ENCODE peak calls at places on chromosomes 7 and 10, in seven cellular contexts. F is CD4-positive, CD25-positive, alpha-beta regulatory T cell; C is pancreas; S is AG04450; M is A549; Q is left ventricle myocardium inferior; I is thoracic aorta. Y is an unnamed sample.

GRCh38 chr7:54546081-54546985 is 4.2 kb downstream of the VSTM2A start:
- DNase-seq in I (no peak), M (peak; percentile 47), F (no peak), C (no peak), Q (no peak), S (no peak), Y (no peak)

GRCh38 chr10:6067457-6067856 is 5.3 kb upstream of the IL2RA start:
- DNase-seq in M (no peak), I (no peak), C (no peak), F (peak; percentile 7), S (no peak), Q (no peak), Y (no peak)

GRCh38 chr10:122475581-122475980 is 14.2 kb downstream of the HTRA1 start:
- DNase-seq in Q (no peak), I (no peak), F (no peak), S (no peak), M (no peak), C (no peak), Y (no peak)

GRCh38 chr10:15990523-15991129 is 130.3 kb upstream of the MINDY3 start:
- DNase-seq in Q (no peak), S (no peak), C (no peak), M (no peak), I (no peak), F (no peak), Y (no peak)

GRCh38 chr7:144403649-144404061 is at the start of gene NOBOX:
- DNase-seq in Q (no peak), I (no peak), F (no peak), S (no peak), M (no peak), C (no peak), Y (no peak)

GRCh38 chr7:94514917-94515316 is 5.3 kb downstream of the CASD1 start:
- DNase-seq in C (no peak), Q (no peak), S (no peak), F (no peak), M (no peak), I (no peak), Y (no peak)

GRCh38 chr10:122267849-122268737 is 3.0 kb upstream of the BTBD16 start:
- DNase-seq in Q (peak; percentile 43), M (peak; percentile 76), I (no peak), S (no peak), C (peak; percentile 25), F (peak; percentile 25), Y (peak; percentile 33)

GRCh38 chr10:79299397-79300370 is 47.6 kb upstream of the PPIF start:
- DNase-seq in I (no peak), Q (no peak), F (no peak), M (peak; percentile 43), C (no peak), S (peak; percentile 41), Y (no peak)

GRCh38 chr7:83289396-83289993 is 126.8 kb upstream of the PCLO start:
- DNase-seq in I (no peak), F (no peak), M (no peak), S (no peak), C (no peak), Q (no peak), Y (no peak)

GRCh38 chr10:130547368-130547767 is 411.2 kb downstream of the GLRX3 start:
- DNase-seq in Q (no peak), C (no peak), M (no peak), S (no peak), I (no peak), F (no peak), Y (no peak)

GRCh38 chr10:100775346-100775745 is 30.0 kb downstream of the PAX2 start:
- DNase-seq in S (no peak), Q (no peak), I (no peak), M (no peak), C (no peak), F (no peak), Y (no peak)

GRCh38 chr7:23419160-23419559 is 51.1 kb downstream of the IGF2BP3 start:
- DNase-seq in F (no peak), Q (no peak), I (no peak), M (no peak), C (no peak), S (no peak), Y (no peak)

DNA sequence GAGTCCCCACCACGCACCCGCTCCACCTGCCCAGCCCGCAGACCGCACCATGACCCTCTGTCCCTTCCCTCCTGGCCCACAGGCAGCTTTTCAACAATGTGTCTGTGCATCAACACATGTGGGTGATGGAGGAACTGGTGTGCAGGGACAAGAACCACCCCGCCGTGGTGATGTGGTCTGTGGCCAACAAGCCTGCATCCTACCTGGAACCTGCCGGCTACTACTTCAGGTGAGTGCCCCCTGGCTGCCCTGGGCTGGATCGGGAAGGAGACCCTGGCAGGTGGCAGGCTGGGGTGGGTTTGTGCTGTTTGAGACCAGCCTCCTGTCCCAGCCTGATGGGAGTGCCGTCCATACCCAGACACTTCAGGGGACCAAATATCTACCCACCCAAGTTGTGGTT is 69.6 kb downstream of the ZNF727 start:
- DNase-seq in M (no peak), F (no peak), S (no peak), Q (no peak), I (no peak), C (no peak), Y (no peak)
- H3K9me3 ChIP-seq in M (peaks cover 4% of the 10 kb centered on the region), F (peaks cover 27% of the 10 kb centered on the region), S (peaks cover 64% of the 10 kb centered on the region), Q (peaks cover 18% of the 10 kb centered on the region), I (no peaks in the 10 kb centered on the region), C (no peaks in the 10 kb centered on the region), Y (no peaks in the 10 kb centered on the region)

GRCh38 chr7:80923211-80923612 is 4.4 kb upstream of the SEMA3C start:
- DNase-seq in M (no peak), Q (no peak), I (no peak), F (no peak), S (no peak), C (no peak), Y (no peak)

GRCh38 chr7:80918909-80919721 is at the start of gene SEMA3C:
- DNase-seq in F (peak; percentile 2), C (peak; percentile 79), S (peak; percentile 87), I (peak; percentile 42), Q (peak; percentile 90), M (peak; percentile 70), Y (no peak)

GRCh38 chr7:80922254-80923049 is 3.6 kb upstream of the SEMA3C start:
- DNase-seq in C (peak; percentile 23), I (no peak), Q (no peak), M (no peak), S (no peak), F (no peak), Y (no peak)

GRCh38 chr7:80918406-80918805 is 445 bp downstream of the SEMA3C start:
- DNase-seq in I (no peak), M (no peak), Q (no peak), C (no peak), F (peak; percentile 2), S (no peak), Y (no peak)

DNA sequence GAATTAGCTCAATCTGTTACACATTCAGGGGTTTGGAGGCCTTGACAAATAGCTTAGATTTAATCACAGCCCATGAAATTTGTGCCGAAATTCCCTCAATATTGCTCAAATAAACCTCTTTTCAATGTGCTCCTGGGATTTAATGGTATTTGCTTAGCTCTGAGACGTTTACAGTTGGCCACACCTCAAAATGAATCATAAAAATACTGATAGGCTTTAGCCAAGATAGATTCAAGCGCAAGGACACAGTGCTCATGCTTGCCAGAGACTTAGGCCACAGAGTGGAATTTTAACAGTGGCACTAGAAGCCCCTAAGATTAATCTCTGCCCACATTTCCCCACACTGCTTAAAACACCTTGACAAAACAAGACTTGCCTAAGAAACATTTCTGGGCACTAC is 2.3 kb upstream of the SEMA3C start:
- DNase-seq in S (no peak), F (no peak), C (no peak), I (no peak), Q (no peak), M (no peak), Y (no peak)
- H3K9me3 ChIP-seq in S (no peaks in the 10 kb centered on the region), F (no peaks in the 10 kb centered on the region), C (no peaks in the 10 kb centered on the region), I (no peaks in the 10 kb centered on the region), Q (no peaks in the 10 kb centered on the region), M (peaks cover 9% of the 10 kb centered on the region), Y (no peaks in the 10 kb centered on the region)

GRCh38 chr10:105981679-105982078 is 1182.8 kb downstream of the SORCS1 start:
- DNase-seq in C (no peak), S (no peak), F (no peak), Q (no peak), I (no peak), M (no peak), Y (no peak)

GRCh38 chr10:105992928-105993327 is 1171.6 kb downstream of the SORCS1 start:
- DNase-seq in Q (no peak), M (no peak), I (no peak), F (no peak), S (no peak), C (no peak), Y (no peak)

GRCh38 chr10:105989995-105990394 is 1174.5 kb downstream of the SORCS1 start:
- DNase-seq in Q (no peak), C (no peak), I (no peak), S (no peak), F (no peak), M (no peak), Y (no peak)

GRCh38 chr10:105990529-105990928 is 1174.0 kb downstream of the SORCS1 start:
- DNase-seq in S (no peak), F (no peak), C (no peak), M (no peak), Q (no peak), I (no peak), Y (no peak)

DNA sequence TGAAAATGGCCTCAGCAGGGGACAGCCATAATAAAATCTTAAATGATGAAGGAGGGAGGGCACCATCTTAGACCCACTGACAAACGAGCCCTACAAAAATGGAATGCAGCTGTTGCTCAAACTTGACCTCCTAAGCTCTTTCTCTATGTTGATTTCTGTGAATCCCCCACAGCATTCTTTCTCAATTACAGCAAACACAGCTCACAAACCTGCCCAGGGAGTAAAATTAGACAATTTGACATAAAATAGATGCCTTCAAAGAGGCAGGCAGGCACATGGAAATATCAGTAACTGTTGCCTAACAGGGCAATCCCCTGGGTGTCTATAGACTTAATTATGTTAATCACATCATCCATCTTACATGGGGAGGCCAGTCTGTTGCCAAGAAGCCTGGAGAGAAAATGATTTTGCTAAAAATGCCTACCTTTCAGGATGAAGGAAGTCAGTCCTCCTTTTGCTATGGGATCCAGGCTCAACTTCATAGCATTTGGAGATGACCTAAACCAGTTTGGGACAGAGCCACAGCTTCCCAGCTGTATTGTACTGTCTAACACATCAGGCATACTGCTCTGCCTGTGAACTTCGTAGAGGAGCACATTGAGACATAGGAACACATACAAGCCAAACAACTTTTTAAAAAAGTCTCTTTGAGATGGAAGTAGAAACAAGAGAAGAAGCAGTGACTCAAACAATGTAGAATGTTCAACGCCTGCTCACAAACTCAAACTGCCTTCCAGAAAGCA is 1177.4 kb downstream of the SORCS1 start:
- DNase-seq in C (no peak), I (no peak), M (no peak), S (no peak), Q (no peak), F (no peak), Y (no peak)
- H3K9me3 ChIP-seq in C (no peaks in the 10 kb centered on the region), I (no peaks in the 10 kb centered on the region), M (no peaks in the 10 kb centered on the region), S (peaks cover 20% of the 10 kb centered on the region), Q (no peaks in the 10 kb centered on the region), F (no peaks in the 10 kb centered on the region), Y (no peaks in the 10 kb centered on the region)

DNA sequence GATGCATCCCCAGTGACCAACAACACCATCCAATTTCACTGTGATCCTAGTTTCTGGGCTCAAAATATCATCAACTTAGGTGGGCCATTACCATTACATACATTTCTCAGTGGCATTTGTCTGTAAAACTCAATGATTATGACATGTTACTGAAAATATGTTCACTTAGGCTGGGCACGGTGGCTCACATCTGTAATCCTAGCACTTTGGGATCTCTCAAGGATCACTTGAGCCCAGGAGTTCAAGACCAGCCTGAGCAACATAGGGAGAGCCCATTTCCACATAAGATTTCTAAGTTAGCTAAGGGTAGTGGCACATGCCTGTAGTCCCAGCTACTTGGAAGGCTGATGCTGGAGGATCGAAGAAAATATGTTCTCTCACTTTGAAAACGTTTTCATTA is 91.0 kb downstream of the TRIM24 start:
- DNase-seq in S (no peak), F (no peak), I (no peak), Q (no peak), C (no peak), M (no peak), Y (no peak)
- H3K9me3 ChIP-seq in S (no peaks in the 10 kb centered on the region), F (peaks cover 19% of the 10 kb centered on the region), I (peaks cover 8% of the 10 kb centered on the region), Q (peaks cover 14% of the 10 kb centered on the region), C (no peaks in the 10 kb centered on the region), M (no peaks in the 10 kb centered on the region), Y (peaks cover 6% of the 10 kb centered on the region)

Y was measured in T-helper 17 cell.